ENCODE peak calls at places on chromosomes 3 and 15, in six cellular contexts. One of them, this sample, is unnamed.

GRCh38 chr15:68658641-68659358 is 80.0 kb downstream of the CORO2B start:
- DNase-seq in hypothalamus: no peak
- DNase-seq in WTC11: no peak
- DNase-seq in posterior vena cava: no peak
- DNase-seq in MV-4-11: no peak
- DNase-seq in neuronal stem cell: no peak
- DNase-seq in this sample: peak

GRCh38 chr3:16841906-16842709 is 42.6 kb upstream of the PLCL2 start:
- DNase-seq in hypothalamus: no peak
- DNase-seq in WTC11: peak
- DNase-seq in posterior vena cava: peak
- DNase-seq in MV-4-11: peak
- DNase-seq in neuronal stem cell: no peak
- DNase-seq in this sample: no peak

GRCh38 chr3:150737874-150738679 is 24.9 kb downstream of the SIAH2 start:
- DNase-seq in hypothalamus: no peak
- DNase-seq in WTC11: no peak
- DNase-seq in posterior vena cava: no peak
- DNase-seq in MV-4-11: peak
- DNase-seq in neuronal stem cell: no peak
- DNase-seq in this sample: no peak

GRCh38 chr3:127488740-127489139 is 101.8 kb downstream of the TPRA1 start:
- DNase-seq in hypothalamus: no peak
- DNase-seq in WTC11: no peak
- DNase-seq in posterior vena cava: no peak
- DNase-seq in MV-4-11: no peak
- DNase-seq in neuronal stem cell: no peak
- DNase-seq in this sample: no peak

GRCh38 chr3:50166309-50167019 is 11.3 kb downstream of the SEMA3F start:
- DNase-seq in hypothalamus: no peak
- DNase-seq in WTC11: no peak
- DNase-seq in posterior vena cava: no peak
- DNase-seq in MV-4-11: no peak
- DNase-seq in neuronal stem cell: no peak
- DNase-seq in this sample: no peak

GRCh38 chr3:35946121-35946856 is 307.0 kb downstream of the ARPP21 start:
- DNase-seq in hypothalamus: no peak
- DNase-seq in WTC11: no peak
- DNase-seq in posterior vena cava: no peak
- DNase-seq in MV-4-11: no peak
- DNase-seq in neuronal stem cell: peak
- DNase-seq in this sample: peak

GRCh38 chr15:88636039-88636438 is 2.8 kb upstream of the ISG20 start:
- DNase-seq in hypothalamus: no peak
- DNase-seq in WTC11: no peak
- DNase-seq in posterior vena cava: no peak
- DNase-seq in MV-4-11: no peak
- DNase-seq in neuronal stem cell: no peak
- DNase-seq in this sample: no peak

GRCh38 chr15:100601628-100602063 is 338 bp downstream of the LINS1 start:
- DNase-seq in hypothalamus: no peak
- DNase-seq in WTC11: no peak
- DNase-seq in posterior vena cava: no peak
- DNase-seq in MV-4-11: no peak
- DNase-seq in neuronal stem cell: no peak
- DNase-seq in this sample: no peak

GRCh38 chr3:14267976-14268375 is 89.4 kb downstream of the LSM3 start:
- DNase-seq in hypothalamus: no peak
- DNase-seq in WTC11: no peak
- DNase-seq in posterior vena cava: no peak
- DNase-seq in MV-4-11: no peak
- DNase-seq in neuronal stem cell: no peak
- DNase-seq in this sample: no peak

GRCh38 chr15:27058939-27059338 is 88.0 kb downstream of the GABRG3 start:
- DNase-seq in hypothalamus: no peak
- DNase-seq in WTC11: no peak
- DNase-seq in posterior vena cava: no peak
- DNase-seq in MV-4-11: no peak
- DNase-seq in neuronal stem cell: no peak
- DNase-seq in this sample: no peak

GRCh38 chr3:17753271-17753992 is 11.0 kb upstream of the TBC1D5 start:
- DNase-seq in hypothalamus: no peak
- DNase-seq in WTC11: no peak
- DNase-seq in posterior vena cava: no peak
- DNase-seq in MV-4-11: no peak
- DNase-seq in neuronal stem cell: no peak
- DNase-seq in this sample: no peak

GRCh38 chr15:89396723-89397652 is 62.4 kb upstream of the POLG start:
- DNase-seq in hypothalamus: no peak
- DNase-seq in WTC11: peak
- DNase-seq in posterior vena cava: no peak
- DNase-seq in MV-4-11: peak
- DNase-seq in neuronal stem cell: no peak
- DNase-seq in this sample: peak

GRCh38 chr3:24614353-24614752 is 119.7 kb upstream of the THRB start:
- DNase-seq in hypothalamus: no peak
- DNase-seq in WTC11: no peak
- DNase-seq in posterior vena cava: no peak
- DNase-seq in MV-4-11: no peak
- DNase-seq in neuronal stem cell: no peak
- DNase-seq in this sample: no peak

GRCh38 chr3:188360364-188360881 is 206.5 kb downstream of the LPP start:
- DNase-seq in hypothalamus: no peak
- DNase-seq in WTC11: no peak
- DNase-seq in posterior vena cava: no peak
- DNase-seq in MV-4-11: no peak
- DNase-seq in neuronal stem cell: no peak
- DNase-seq in this sample: no peak

GRCh38 chr3:122563717-122564025 is 429 bp downstream of the PARP9 start:
- DNase-seq in hypothalamus: no peak
- DNase-seq in WTC11: no peak
- DNase-seq in posterior vena cava: no peak
- DNase-seq in MV-4-11: no peak
- DNase-seq in neuronal stem cell: no peak
- DNase-seq in this sample: no peak

GRCh38 chr15:57640935-57641682 is 49.4 kb downstream of the MYZAP start:
- DNase-seq in hypothalamus: peak
- DNase-seq in WTC11: peak
- DNase-seq in posterior vena cava: no peak
- DNase-seq in MV-4-11: peak
- DNase-seq in neuronal stem cell: peak
- DNase-seq in this sample: peak

GRCh38 chr15:89016549-89017041 is 71.7 kb upstream of the ABHD2 start:
- DNase-seq in hypothalamus: no peak
- DNase-seq in WTC11: no peak
- DNase-seq in posterior vena cava: no peak
- DNase-seq in MV-4-11: no peak
- DNase-seq in neuronal stem cell: no peak
- DNase-seq in this sample: no peak

GRCh38 chr15:59292393-59292792 is 80.3 kb downstream of the MYO1E start:
- DNase-seq in hypothalamus: peak
- DNase-seq in WTC11: no peak
- DNase-seq in posterior vena cava: no peak
- DNase-seq in MV-4-11: no peak
- DNase-seq in neuronal stem cell: peak
- DNase-seq in this sample: no peak

GRCh38 chr3:113136071-113136470 is 75.3 kb upstream of the BOC start:
- DNase-seq in hypothalamus: no peak
- DNase-seq in WTC11: no peak
- DNase-seq in posterior vena cava: no peak
- DNase-seq in MV-4-11: peak
- DNase-seq in neuronal stem cell: no peak
- DNase-seq in this sample: peak

GRCh38 chr15:29885183-29885582 is 62.9 kb upstream of the TJP1 start:
- DNase-seq in hypothalamus: no peak
- DNase-seq in WTC11: no peak
- DNase-seq in posterior vena cava: no peak
- DNase-seq in MV-4-11: no peak
- DNase-seq in neuronal stem cell: no peak
- DNase-seq in this sample: no peak

GRCh38 chr3:17088602-17089313 is 204.0 kb downstream of the PLCL2 start:
- DNase-seq in hypothalamus: no peak
- DNase-seq in WTC11: no peak
- DNase-seq in posterior vena cava: no peak
- DNase-seq in MV-4-11: no peak
- DNase-seq in neuronal stem cell: no peak
- DNase-seq in this sample: no peak

GRCh38 chr15:61598655-61599054 is 369.6 kb upstream of the RORA start:
- DNase-seq in hypothalamus: no peak
- DNase-seq in WTC11: no peak
- DNase-seq in posterior vena cava: no peak
- DNase-seq in MV-4-11: no peak
- DNase-seq in neuronal stem cell: peak
- DNase-seq in this sample: no peak

GRCh38 chr15:65326109-65326508 is 21.6 kb downstream of the RNU5B-1 start:
- DNase-seq in hypothalamus: peak
- DNase-seq in WTC11: peak
- DNase-seq in posterior vena cava: no peak
- DNase-seq in MV-4-11: no peak
- DNase-seq in neuronal stem cell: no peak
- DNase-seq in this sample: peak

GRCh38 chr15:37981781-37982180 is 47.3 kb downstream of the TMCO5A start:
- DNase-seq in hypothalamus: no peak
- DNase-seq in WTC11: no peak
- DNase-seq in posterior vena cava: no peak
- DNase-seq in MV-4-11: no peak
- DNase-seq in neuronal stem cell: no peak
- DNase-seq in this sample: peak

GRCh38 chr3:16127257-16127656 is 47.2 kb upstream of the GALNT15 start:
- DNase-seq in hypothalamus: no peak
- DNase-seq in WTC11: no peak
- DNase-seq in posterior vena cava: no peak
- DNase-seq in MV-4-11: no peak
- DNase-seq in neuronal stem cell: no peak
- DNase-seq in this sample: no peak

GRCh38 chr3:18987862-18988447 is 160.4 kb upstream of the KCNH8 start:
- DNase-seq in hypothalamus: peak
- DNase-seq in WTC11: no peak
- DNase-seq in posterior vena cava: no peak
- DNase-seq in MV-4-11: no peak
- DNase-seq in neuronal stem cell: no peak
- DNase-seq in this sample: peak

GRCh38 chr3:16467368-16467767 is 46.1 kb downstream of the RFTN1 start:
- DNase-seq in hypothalamus: no peak
- DNase-seq in WTC11: no peak
- DNase-seq in posterior vena cava: no peak
- DNase-seq in MV-4-11: no peak
- DNase-seq in neuronal stem cell: no peak
- DNase-seq in this sample: no peak

GRCh38 chr3:11367116-11367781 is 95.1 kb downstream of the ATG7 start:
- DNase-seq in hypothalamus: no peak
- DNase-seq in WTC11: no peak
- DNase-seq in posterior vena cava: no peak
- DNase-seq in MV-4-11: peak
- DNase-seq in neuronal stem cell: no peak
- DNase-seq in this sample: no peak

GRCh38 chr3:113151475-113152031 is 59.8 kb upstream of the BOC start:
- DNase-seq in hypothalamus: no peak
- DNase-seq in WTC11: no peak
- DNase-seq in posterior vena cava: peak
- DNase-seq in MV-4-11: no peak
- DNase-seq in neuronal stem cell: no peak
- DNase-seq in this sample: no peak

GRCh38 chr15:79101866-79102581 is 11.4 kb upstream of the RASGRF1 start:
- DNase-seq in hypothalamus: no peak
- DNase-seq in WTC11: no peak
- DNase-seq in posterior vena cava: no peak
- DNase-seq in MV-4-11: peak
- DNase-seq in neuronal stem cell: no peak
- DNase-seq in this sample: no peak

GRCh38 chr3:159196316-159196715 is 394.5 kb downstream of the MFSD1 start:
- DNase-seq in hypothalamus: no peak
- DNase-seq in WTC11: no peak
- DNase-seq in posterior vena cava: no peak
- DNase-seq in MV-4-11: no peak
- DNase-seq in neuronal stem cell: no peak
- DNase-seq in this sample: no peak

GRCh38 chr15:71048913-71049675 is 66.2 kb upstream of the THSD4 start:
- DNase-seq in hypothalamus: no peak
- DNase-seq in WTC11: no peak
- DNase-seq in posterior vena cava: no peak
- DNase-seq in MV-4-11: no peak
- DNase-seq in neuronal stem cell: no peak
- DNase-seq in this sample: no peak

GRCh38 chr3:32857921-32858320 is 40.1 kb downstream of the TRIM71 start:
- DNase-seq in hypothalamus: no peak
- DNase-seq in WTC11: no peak
- DNase-seq in posterior vena cava: no peak
- DNase-seq in MV-4-11: peak
- DNase-seq in neuronal stem cell: no peak
- DNase-seq in this sample: no peak

GRCh38 chr3:126083511-126083912 is 412 bp downstream of the SLC41A3 start:
- DNase-seq in hypothalamus: no peak
- DNase-seq in WTC11: peak
- DNase-seq in posterior vena cava: no peak
- DNase-seq in MV-4-11: no peak
- DNase-seq in neuronal stem cell: peak
- DNase-seq in this sample: peak

GRCh38 chr15:72288291-72288690 is 15.9 kb upstream of the PARP6 start:
- DNase-seq in hypothalamus: no peak
- DNase-seq in WTC11: no peak
- DNase-seq in posterior vena cava: no peak
- DNase-seq in MV-4-11: no peak
- DNase-seq in neuronal stem cell: no peak
- DNase-seq in this sample: no peak

GRCh38 chr3:107241217-107241616 is 136.0 kb upstream of the CCDC54 start:
- DNase-seq in hypothalamus: no peak
- DNase-seq in WTC11: peak
- DNase-seq in posterior vena cava: no peak
- DNase-seq in MV-4-11: no peak
- DNase-seq in neuronal stem cell: peak
- DNase-seq in this sample: peak

GRCh38 chr15:57720861-57721260 is 14.3 kb downstream of the POLR2M start:
- DNase-seq in hypothalamus: no peak
- DNase-seq in WTC11: no peak
- DNase-seq in posterior vena cava: no peak
- DNase-seq in MV-4-11: no peak
- DNase-seq in neuronal stem cell: no peak
- DNase-seq in this sample: no peak

GRCh38 chr3:32340639-32341365 is 50.9 kb upstream of the CMTM7 start:
- DNase-seq in hypothalamus: no peak
- DNase-seq in WTC11: no peak
- DNase-seq in posterior vena cava: no peak
- DNase-seq in MV-4-11: no peak
- DNase-seq in neuronal stem cell: no peak
- DNase-seq in this sample: no peak

GRCh38 chr3:4979401-4980228 is at the start of gene BHLHE40:
- DNase-seq in hypothalamus: no peak
- DNase-seq in WTC11: peak
- DNase-seq in posterior vena cava: no peak
- DNase-seq in MV-4-11: peak
- DNase-seq in neuronal stem cell: no peak
- DNase-seq in this sample: peak